ENCODE peak calls at places on chromosomes 1 and 21, in five cellular contexts. X is pancreas, G is mucosa of descending colon, V is heart right ventricle, J is mammary epithelial cell. M is an unnamed sample. For H3K4me1, the result is how much of the 10 kb centered on the place peaks cover.

GRCh38 chr1:65213271-65213905 is 65.4 kb downstream of the AK4 start:
- DNase-seq in X (no peak), J (peak), G (no peak), V (no peak), M (no peak)

GRCh38 chr1:56469640-56470371 is 109.6 kb downstream of the PLPP3 start:
- DNase-seq in X (no peak), V (no peak), G (no peak), J (peak), M (no peak)

GRCh38 chr1:163197022-163197421 is 5.7 kb downstream of the RGS5 start:
- DNase-seq in V (no peak), X (no peak), G (no peak), J (no peak), M (no peak)

GRCh38 chr1:52697795-52698674 is at the start of gene COA7:
- DNase-seq in X (peak), V (peak), G (peak), J (peak), M (peak)

GRCh38 chr1:54653036-54653435 is 11.4 kb downstream of the MROH7 start:
- DNase-seq in X (no peak), V (no peak), J (no peak), G (no peak), M (no peak)

GRCh38 chr21:39313042-39313456 is 383 bp downstream of the BRWD1 start:
- DNase-seq in G (peak), J (no peak), V (peak), X (peak), M (no peak)

GRCh38 chr21:28100366-28100765 is 892.3 kb downstream of the LTN1 start:
- DNase-seq in G (no peak), J (no peak), X (no peak), V (no peak), M (no peak)

GRCh38 chr1:157194739-157195520 is 56.7 kb upstream of the ETV3 start:
- DNase-seq in G (no peak), V (no peak), J (no peak), X (no peak), M (no peak)

GRCh38 chr1:47906466-47907191 is 90.6 kb downstream of the TRABD2B start:
- DNase-seq in V (no peak), J (no peak), G (no peak), X (no peak), M (no peak)

GRCh38 chr21:36798461-36798860 is 99.5 kb downstream of the SIM2 start:
- DNase-seq in J (no peak), G (no peak), X (no peak), V (no peak), M (no peak)
- H3K4me3 ChIP-seq in J (no peak), G (no peak), X (no peak), V (no peak), M (no peak)

DNA sequence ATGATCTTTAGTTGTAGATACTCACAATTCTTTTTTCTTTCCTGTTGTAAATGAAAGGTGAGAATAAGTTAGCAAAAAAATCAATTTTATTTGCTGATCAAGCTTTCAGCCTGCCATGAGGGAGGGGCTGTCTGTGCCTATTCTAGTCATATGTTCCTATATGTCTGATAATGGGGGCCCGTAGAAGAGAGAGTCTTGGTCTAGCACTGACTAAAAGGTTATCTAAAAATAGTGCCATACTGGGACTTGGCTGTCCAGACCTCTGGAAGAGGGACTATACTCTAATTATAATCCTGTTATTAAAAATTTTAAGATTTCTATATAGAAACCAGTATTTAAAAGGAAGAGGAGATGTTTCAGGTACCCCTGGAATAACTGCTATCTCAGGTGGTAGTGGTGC is 18.6 kb downstream of the GNAI3 start:
- DNase-seq in X (no peak), V (no peak), J (no peak), G (no peak), M (no peak)
- H3K4me1 ChIP-seq in X (under half), V (half or more), J (under half), G (under half), M (under half)

DNA sequence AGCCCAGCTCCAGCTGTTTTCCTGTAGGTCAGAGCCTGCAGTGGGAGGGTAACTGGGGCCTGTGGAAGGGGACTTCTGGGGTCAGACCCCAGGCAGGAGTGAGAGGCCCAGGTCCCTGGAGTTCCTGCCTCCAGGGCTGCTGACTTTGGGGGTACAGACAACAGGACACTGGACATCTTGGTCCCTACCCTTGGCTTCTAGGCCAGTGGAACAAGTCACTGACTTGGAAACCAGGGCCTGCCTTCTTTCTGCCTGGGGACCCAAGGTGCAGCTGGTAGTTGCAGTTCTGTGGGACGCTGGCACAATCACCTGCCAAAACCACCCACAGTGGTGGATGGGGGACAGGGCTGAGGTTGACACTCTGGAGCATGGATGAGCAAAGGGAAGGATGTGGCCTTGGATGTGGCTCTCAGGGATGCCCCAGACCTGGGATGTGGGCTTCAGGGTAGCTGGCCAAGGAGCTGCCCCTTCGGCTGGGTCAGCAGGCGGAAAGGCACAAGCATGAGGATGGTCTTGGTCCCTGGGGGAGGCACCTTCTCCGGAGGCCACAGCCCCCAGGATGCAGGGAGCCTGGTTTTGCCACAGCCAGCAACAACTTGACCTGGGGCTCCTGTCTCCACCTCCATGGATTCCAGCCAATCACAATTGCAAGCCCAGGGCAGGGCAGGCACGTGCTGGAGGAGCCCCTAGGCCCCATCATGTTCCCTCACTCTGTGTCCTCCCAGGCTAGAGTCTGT is 5.8 kb downstream of the JMJD4 start:
- DNase-seq in V (no peak), X (no peak), G (peak), J (no peak), M (peak)
- H3K4me3 ChIP-seq in V (no peak), X (peak), G (no peak), J (peak), M (peak)

DNA sequence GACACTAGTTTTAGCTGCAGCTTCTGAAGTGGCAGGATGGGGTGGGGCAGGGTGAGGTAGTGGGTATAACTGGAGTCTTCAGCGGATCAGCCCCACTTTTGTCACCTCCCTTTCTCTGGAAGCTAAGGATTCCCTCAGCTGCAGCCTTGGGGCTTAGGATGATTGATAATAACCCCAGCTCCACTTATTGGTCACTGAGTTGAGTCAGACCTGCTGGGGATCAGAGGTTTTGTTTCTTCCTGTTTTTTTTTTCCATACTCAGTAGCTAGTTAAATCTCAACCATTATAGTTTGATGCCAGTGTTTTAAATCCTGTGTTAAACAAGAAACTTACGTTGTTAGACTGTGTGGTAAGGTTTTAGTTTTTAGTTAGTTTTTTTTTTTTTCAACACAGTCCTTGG is 57.2 kb downstream of the LAMC1 start:
- DNase-seq in V (no peak), G (no peak), J (no peak), X (no peak), M (no peak)
- H3K4me1 ChIP-seq in V (half or more), G (under half), J (under half), X (under half), M (under half)

M was measured in right cardiac atrium.